ENCODE peak calls at places on chromosomes 5 and 9, in eight cellular contexts. A, X, Q, M, T, G, C and W are unnamed samples.

GRCh38 chr5:11023970-11024369 is 262.9 kb upstream of the DAP start:
- DNase-seq in A (no peak), C (no peak), X (no peak), M (no peak), Q (no peak), G (no peak), T (no peak), W (no peak)

GRCh38 chr5:138651767-138652117 is 76.5 kb upstream of the HSPA9 start:
- DNase-seq in C (no peak), A (no peak), X (no peak), Q (no peak), M (no peak), T (no peak), G (no peak), W (no peak)

GRCh38 chr9:77892171-77892570 is 139.4 kb downstream of the GNAQ start:
- DNase-seq in Q (no peak), M (no peak), T (no peak), G (no peak), C (no peak), A (no peak), X (no peak), W (no peak)

GRCh38 chr9:4196376-4196775 is 103.5 kb downstream of the GLIS3 start:
- DNase-seq in G (no peak), M (no peak), T (no peak), X (no peak), Q (no peak), A (no peak), C (no peak), W (no peak)

GRCh38 chr5:160475864-160476438 is 54.3 kb downstream of the PTTG1 start:
- DNase-seq in C (no peak), G (peak; percentile 23), Q (no peak), T (no peak), A (no peak), M (no peak), X (no peak), W (no peak)

GRCh38 chr5:72366324-72366976 is 46.3 kb downstream of the PTCD2 start:
- DNase-seq in G (peak; percentile 63), X (peak; percentile 68), C (peak; percentile 81), M (peak; percentile 79), T (peak; percentile 54), A (no peak), Q (no peak), W (no peak)

GRCh38 chr5:61000887-61001286 is 55.9 kb downstream of the NDUFAF2 start:
- DNase-seq in C (no peak), Q (no peak), G (no peak), A (no peak), T (no peak), X (no peak), M (no peak), W (no peak)

GRCh38 chr9:78023003-78023741 is 8.4 kb downstream of the GNAQ start:
- DNase-seq in M (peak; percentile 61), X (no peak), G (no peak), C (no peak), A (no peak), Q (no peak), T (no peak), W (no peak)

GRCh38 chr5:136776022-136776927 is 410.9 kb upstream of the TRPC7 start:
- DNase-seq in C (no peak), T (no peak), Q (no peak), M (peak; percentile 44), A (no peak), X (peak; percentile 78), G (no peak), W (no peak)

GRCh38 chr9:92988215-92988731 is 41.0 kb downstream of the FGD3 start:
- DNase-seq in G (no peak), M (peak; percentile 64), C (no peak), X (no peak), Q (no peak), T (no peak), A (no peak), W (no peak)

GRCh38 chr5:74608754-74609576 is 31.6 kb downstream of the ENC1 start:
- DNase-seq in T (no peak), M (no peak), C (no peak), X (no peak), G (no peak), A (no peak), Q (no peak), W (no peak)

GRCh38 chr5:142275496-142275895 is 49.3 kb downstream of the SPRY4 start:
- DNase-seq in X (no peak), C (no peak), G (no peak), M (peak; percentile 46), T (no peak), A (no peak), Q (no peak), W (no peak)

GRCh38 chr5:130541617-130542221 is 623.3 kb downstream of the HINT1 start:
- DNase-seq in C (no peak), M (peak; percentile 23), X (no peak), G (no peak), T (no peak), A (no peak), Q (no peak), W (no peak)

GRCh38 chr5:166324372-166324771 is 1967.1 kb upstream of the WWC1 start:
- DNase-seq in Q (no peak), T (no peak), G (no peak), A (no peak), X (no peak), M (no peak), C (no peak), W (no peak)

GRCh38 chr9:34989946-34990635 is 546 bp downstream of the DNAJB5 start:
- DNase-seq in G (peak; percentile 63), Q (peak; percentile 55), X (no peak), T (no peak), A (peak; percentile 72), M (no peak), C (peak; percentile 81), W (no peak)

GRCh38 chr5:162786234-162786633 is 651.2 kb upstream of the CCNG1 start:
- DNase-seq in A (no peak), T (no peak), Q (no peak), G (no peak), M (no peak), X (no peak), C (no peak), W (no peak)

GRCh38 chr9:131500377-131500776 is 2.3 kb upstream of the POMT1 start:
- DNase-seq in T (no peak), M (no peak), X (no peak), A (no peak), G (peak; percentile 21), Q (no peak), C (no peak), W (no peak)

GRCh38 chr9:73667749-73668148 is 516.1 kb downstream of the ANXA1 start:
- DNase-seq in C (no peak), X (no peak), M (no peak), Q (no peak), A (no peak), G (no peak), T (no peak), W (no peak)

GRCh38 chr9:121325387-121325786 is 44.7 kb downstream of the STOM start:
- DNase-seq in G (no peak), C (no peak), M (no peak), X (no peak), Q (no peak), T (no peak), A (no peak), W (no peak)

GRCh38 chr9:127950513-127951210 is 13.0 kb upstream of the DPM2 start:
- DNase-seq in X (no peak), T (no peak), G (no peak), Q (peak; percentile 78), M (no peak), A (no peak), C (no peak), W (no peak)

GRCh38 chr5:40413747-40414146 is 266.0 kb upstream of the PTGER4 start:
- DNase-seq in Q (no peak), C (no peak), T (no peak), A (no peak), X (peak; percentile 64), M (no peak), G (no peak), W (no peak)

GRCh38 chr9:90065851-90066250 is 461.0 kb downstream of the GADD45G start:
- DNase-seq in A (no peak), Q (no peak), G (no peak), C (no peak), M (no peak), T (no peak), X (no peak), W (no peak)

GRCh38 chr5:173291722-173292658 is 36.2 kb downstream of the STC2 start:
- DNase-seq in M (no peak), T (no peak), Q (no peak), C (no peak), G (no peak), X (no peak), A (no peak), W (no peak)

GRCh38 chr9:135641047-135641446 is 1.7 kb upstream of the GLT6D1 start:
- DNase-seq in G (no peak), Q (no peak), M (no peak), C (no peak), A (no peak), T (no peak), X (no peak), W (no peak)

GRCh38 chr5:151911011-151911410 is 13.6 kb downstream of the GLRA1 start:
- DNase-seq in C (no peak), Q (no peak), G (no peak), A (no peak), T (no peak), M (no peak), X (no peak), W (no peak)

GRCh38 chr5:142152383-142152730 is 43.8 kb downstream of the NDFIP1 start:
- DNase-seq in A (no peak), Q (no peak), C (no peak), M (no peak), T (no peak), G (no peak), X (no peak), W (no peak)

GRCh38 chr9:112037281-112038016 is 137.6 kb downstream of the SUSD1 start:
- DNase-seq in C (no peak), M (no peak), G (peak; percentile 32), X (peak; percentile 76), A (no peak), T (no peak), Q (no peak), W (no peak)

GRCh38 chr9:95462419-95463121 is 54.2 kb downstream of the PTCH1 start:
- DNase-seq in A (no peak), T (no peak), G (peak; percentile 84), X (peak; percentile 30), M (no peak), C (peak; percentile 69), Q (peak; percentile 40), W (peak; percentile 86)

GRCh38 chr5:9898319-9898718 is 268.2 kb upstream of the TAS2R1 start:
- DNase-seq in G (peak; percentile 21), M (no peak), Q (no peak), A (no peak), X (peak; percentile 51), C (no peak), T (no peak), W (no peak)

GRCh38 chr5:113682497-113683136 is 169.1 kb downstream of the YTHDC2 start:
- DNase-seq in X (no peak), C (no peak), T (no peak), G (no peak), A (no peak), Q (no peak), M (no peak), W (no peak)